ENCODE peak calls at places on chromosomes 1 and 21, in four cellular contexts. One of them, this sample, is unnamed.
A peak's percentile ranks its signal among the peaks of the same experiment; 100 is the strongest.

GRCh38 chr1:31584869-31585735 is 8.8 kb downstream of the TINAGL1 start:
- DNase-seq in GM12865: no peak
- DNase-seq in retinal pigment epithelial cell: no peak
- DNase-seq in OCI-LY7: no peak
- DNase-seq in this sample: no peak

GRCh38 chr1:224539971-224540370 is 76.1 kb upstream of the CNIH3 start:
- DNase-seq in GM12865: no peak
- DNase-seq in retinal pigment epithelial cell: no peak
- DNase-seq in OCI-LY7: no peak
- DNase-seq in this sample: no peak

GRCh38 chr21:43025636-43026180 is 49.9 kb downstream of the CBS start:
- DNase-seq in GM12865: no peak
- DNase-seq in retinal pigment epithelial cell: peak; percentile 98
- DNase-seq in OCI-LY7: no peak
- DNase-seq in this sample: no peak

GRCh38 chr1:93346472-93346991 is 825 bp downstream of the DR1 start:
- DNase-seq in GM12865: peak; percentile 47
- DNase-seq in retinal pigment epithelial cell: no peak
- DNase-seq in OCI-LY7: peak; percentile 56
- DNase-seq in this sample: peak; percentile 44

GRCh38 chr1:82867781-82868180 is 1067.0 kb downstream of the ADGRL2 start:
- DNase-seq in GM12865: no peak
- DNase-seq in retinal pigment epithelial cell: no peak
- DNase-seq in OCI-LY7: no peak
- DNase-seq in this sample: no peak

GRCh38 chr1:220498188-220498587 is 29.7 kb upstream of the MARK1 start:
- DNase-seq in GM12865: no peak
- DNase-seq in retinal pigment epithelial cell: no peak
- DNase-seq in OCI-LY7: no peak
- DNase-seq in this sample: no peak

GRCh38 chr1:234839663-234840062 is 229.7 kb upstream of the IRF2BP2 start:
- DNase-seq in GM12865: peak; percentile 31
- DNase-seq in retinal pigment epithelial cell: no peak
- DNase-seq in OCI-LY7: peak; percentile 22
- DNase-seq in this sample: no peak

GRCh38 chr1:44294588-44295007 is 60.5 kb downstream of the ERI3 start:
- DNase-seq in GM12865: no peak
- DNase-seq in retinal pigment epithelial cell: no peak
- DNase-seq in OCI-LY7: no peak
- DNase-seq in this sample: no peak

GRCh38 chr1:31785020-31785946 is 21.1 kb upstream of the ADGRB2 start:
- DNase-seq in GM12865: peak; percentile 37
- DNase-seq in retinal pigment epithelial cell: no peak
- DNase-seq in OCI-LY7: peak; percentile 93
- DNase-seq in this sample: no peak

GRCh38 chr1:184866991-184867788 is 107.1 kb downstream of the NIBAN1 start:
- DNase-seq in GM12865: peak; percentile 94
- DNase-seq in retinal pigment epithelial cell: peak; percentile 74
- DNase-seq in OCI-LY7: no peak
- DNase-seq in this sample: peak; percentile 53

GRCh38 chr1:19858894-19859293 is 23.3 kb upstream of the OTUD3 start:
- DNase-seq in GM12865: peak; percentile 38
- DNase-seq in retinal pigment epithelial cell: no peak
- DNase-seq in OCI-LY7: peak; percentile 14
- DNase-seq in this sample: peak; percentile 36

GRCh38 chr1:30437059-30437576 is 286.3 kb downstream of the MATN1 start:
- DNase-seq in GM12865: no peak
- DNase-seq in retinal pigment epithelial cell: no peak
- DNase-seq in OCI-LY7: no peak
- DNase-seq in this sample: no peak

GRCh38 chr1:7827134-7827955 is 25.5 kb downstream of the UTS2 start:
- DNase-seq in GM12865: no peak
- DNase-seq in retinal pigment epithelial cell: no peak
- DNase-seq in OCI-LY7: peak; percentile 59
- DNase-seq in this sample: peak; percentile 67

GRCh38 chr1:203200059-203200553 is 13.6 kb upstream of the CHI3L1 start:
- DNase-seq in GM12865: no peak
- DNase-seq in retinal pigment epithelial cell: no peak
- DNase-seq in OCI-LY7: no peak
- DNase-seq in this sample: no peak

GRCh38 chr1:204659061-204659460 is 26.5 kb downstream of the LRRN2 start:
- DNase-seq in GM12865: no peak
- DNase-seq in retinal pigment epithelial cell: no peak
- DNase-seq in OCI-LY7: no peak
- DNase-seq in this sample: no peak

GRCh38 chr1:183685112-183685713 is 32.1 kb upstream of the APOBEC4 start:
- DNase-seq in GM12865: peak; percentile 71
- DNase-seq in retinal pigment epithelial cell: no peak
- DNase-seq in OCI-LY7: peak; percentile 69
- DNase-seq in this sample: peak; percentile 59

GRCh38 chr1:203281033-203281432 is 24.3 kb upstream of the BTG2 start:
- DNase-seq in GM12865: no peak
- DNase-seq in retinal pigment epithelial cell: no peak
- DNase-seq in OCI-LY7: peak; percentile 4
- DNase-seq in this sample: no peak

GRCh38 chr1:1598051-1598719 is 1.8 kb downstream of the FNDC10 start:
- DNase-seq in GM12865: no peak
- DNase-seq in retinal pigment epithelial cell: no peak
- DNase-seq in OCI-LY7: no peak
- DNase-seq in this sample: no peak

GRCh38 chr1:25619101-25619890 is 2.7 kb downstream of the MAN1C1 start:
- DNase-seq in GM12865: peak; percentile 38
- DNase-seq in retinal pigment epithelial cell: no peak
- DNase-seq in OCI-LY7: peak; percentile 66
- DNase-seq in this sample: no peak

GRCh38 chr1:181397841-181398240 is 85.5 kb upstream of the CACNA1E start:
- DNase-seq in GM12865: peak; percentile 77
- DNase-seq in retinal pigment epithelial cell: no peak
- DNase-seq in OCI-LY7: no peak
- DNase-seq in this sample: peak; percentile 48

GRCh38 chr1:114274621-114275317 is 121.1 kb upstream of the SYT6 start:
- DNase-seq in GM12865: no peak
- DNase-seq in retinal pigment epithelial cell: no peak
- DNase-seq in OCI-LY7: no peak
- DNase-seq in this sample: no peak

GRCh38 chr1:12600880-12601633 is 17.0 kb downstream of the DHRS3 start:
- DNase-seq in GM12865: peak; percentile 29
- DNase-seq in retinal pigment epithelial cell: no peak
- DNase-seq in OCI-LY7: peak; percentile 17
- DNase-seq in this sample: peak; percentile 72

GRCh38 chr1:21494196-21494595 is 15.0 kb upstream of the ALPL start:
- DNase-seq in GM12865: no peak
- DNase-seq in retinal pigment epithelial cell: no peak
- DNase-seq in OCI-LY7: no peak
- DNase-seq in this sample: no peak

GRCh38 chr1:229675396-229675795 is 49.3 kb downstream of the URB2 start:
- DNase-seq in GM12865: no peak
- DNase-seq in retinal pigment epithelial cell: no peak
- DNase-seq in OCI-LY7: no peak
- DNase-seq in this sample: no peak

GRCh38 chr21:45590726-45591618 is 48.7 kb upstream of the SLC19A1 start:
- DNase-seq in GM12865: peak; percentile 40
- DNase-seq in retinal pigment epithelial cell: no peak
- DNase-seq in OCI-LY7: peak; percentile 10
- DNase-seq in this sample: peak; percentile 75

GRCh38 chr1:11690669-11691301 is 725 bp upstream of the DRAXIN start:
- DNase-seq in GM12865: no peak
- DNase-seq in retinal pigment epithelial cell: no peak
- DNase-seq in OCI-LY7: no peak
- DNase-seq in this sample: no peak

GRCh38 chr1:118982281-118982680 is 5.9 kb downstream of the TBX15 start:
- DNase-seq in GM12865: no peak
- DNase-seq in retinal pigment epithelial cell: no peak
- DNase-seq in OCI-LY7: no peak
- DNase-seq in this sample: no peak

GRCh38 chr1:155250246-155250632 is 5.0 kb downstream of the ENTREP3 start:
- DNase-seq in GM12865: no peak
- DNase-seq in retinal pigment epithelial cell: no peak
- DNase-seq in OCI-LY7: no peak
- DNase-seq in this sample: peak; percentile 42

GRCh38 chr1:155251566-155251965 is 3.7 kb downstream of the ENTREP3 start:
- DNase-seq in GM12865: no peak
- DNase-seq in retinal pigment epithelial cell: no peak
- DNase-seq in OCI-LY7: no peak
- DNase-seq in this sample: no peak

GRCh38 chr1:155247667-155248563 is 7.4 kb downstream of the ENTREP3 start:
- DNase-seq in GM12865: no peak
- DNase-seq in retinal pigment epithelial cell: no peak
- DNase-seq in OCI-LY7: no peak
- DNase-seq in this sample: no peak

GRCh38 chr1:155253208-155253607 is 2.1 kb downstream of the ENTREP3 start:
- DNase-seq in GM12865: no peak
- DNase-seq in retinal pigment epithelial cell: no peak
- DNase-seq in OCI-LY7: no peak
- DNase-seq in this sample: no peak

GRCh38 chr1:155250633-155251449 is 4.4 kb downstream of the ENTREP3 start:
- DNase-seq in GM12865: peak; percentile 96
- DNase-seq in retinal pigment epithelial cell: no peak
- DNase-seq in OCI-LY7: peak; percentile 95
- DNase-seq in this sample: peak; percentile 97
- TF ChIP-seq CTCF in GM12865: peak; percentile 100
- TF ChIP-seq CTCF in retinal pigment epithelial cell: peak; percentile 100
- TF ChIP-seq CTCF in OCI-LY7: peak; percentile 99
- TF ChIP-seq CTCF in this sample: peak; percentile 100

DNA sequence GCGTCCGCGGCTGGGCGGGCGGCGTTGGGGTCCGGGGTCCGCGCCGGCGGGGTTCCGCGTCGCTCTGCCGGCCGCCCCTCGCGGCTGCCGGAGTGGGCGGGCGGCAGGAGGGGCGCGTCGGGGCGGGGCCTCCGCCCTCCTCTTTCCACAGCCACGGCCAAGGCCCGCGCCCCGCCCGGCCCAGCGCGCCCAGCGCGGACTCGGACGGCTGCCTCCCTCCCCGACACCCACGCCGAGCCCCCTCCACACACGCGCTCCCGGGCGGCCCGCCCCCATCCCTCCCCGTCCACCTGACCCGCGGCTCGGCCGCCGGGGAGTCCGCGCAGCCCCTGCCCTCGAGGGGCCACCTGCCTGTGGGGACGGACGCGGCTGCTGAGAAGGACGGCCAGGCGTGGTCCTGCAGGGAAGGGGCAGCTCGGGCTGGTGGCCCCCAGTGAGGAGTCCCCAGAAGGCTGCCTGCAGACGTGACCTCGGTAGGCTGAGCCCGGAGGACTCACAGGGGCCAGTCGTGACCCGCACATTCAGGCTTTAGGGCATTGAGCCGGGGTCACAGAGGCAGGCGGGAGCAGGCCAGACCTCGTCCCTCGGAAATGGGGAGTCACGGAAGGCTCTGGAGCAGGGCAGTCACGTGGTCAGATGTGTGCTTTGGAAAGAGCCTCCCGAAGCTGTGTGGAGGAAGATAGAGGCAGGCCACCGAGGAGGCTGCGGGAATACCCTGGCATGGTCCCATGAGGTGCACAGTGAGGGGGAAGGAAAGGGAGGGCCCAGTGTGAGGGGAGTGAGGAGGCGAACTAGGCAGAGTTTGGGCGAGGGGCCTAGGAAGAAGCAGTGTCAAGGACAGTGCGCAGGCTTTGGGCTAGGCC is at the start of gene COL8A2:
- DNase-seq in GM12865: no peak
- DNase-seq in retinal pigment epithelial cell: no peak
- DNase-seq in OCI-LY7: no peak
- DNase-seq in this sample: no peak
- TF ChIP-seq CTCF in GM12865: no peak
- TF ChIP-seq CTCF in retinal pigment epithelial cell: no peak
- TF ChIP-seq CTCF in OCI-LY7: no peak
- TF ChIP-seq CTCF in this sample: no peak

GRCh38 chr1:165717918-165718515 is 19.7 kb upstream of the ALDH9A1 start:
- DNase-seq in GM12865: peak; percentile 71
- DNase-seq in retinal pigment epithelial cell: peak; percentile 17
- DNase-seq in OCI-LY7: peak; percentile 74
- DNase-seq in this sample: peak; percentile 61
- TF ChIP-seq CTCF in GM12865: peak; percentile 73
- TF ChIP-seq CTCF in retinal pigment epithelial cell: peak; percentile 88
- TF ChIP-seq CTCF in OCI-LY7: peak; percentile 92
- TF ChIP-seq CTCF in this sample: peak; percentile 59

GRCh38 chr1:211118407-211119102 is 15.4 kb downstream of the KCNH1 start:
- DNase-seq in GM12865: no peak
- DNase-seq in retinal pigment epithelial cell: no peak
- DNase-seq in OCI-LY7: no peak
- DNase-seq in this sample: no peak
- TF ChIP-seq CTCF in GM12865: no peak
- TF ChIP-seq CTCF in retinal pigment epithelial cell: no peak
- TF ChIP-seq CTCF in OCI-LY7: no peak
- TF ChIP-seq CTCF in this sample: no peak

This sample was measured in GM13976.